ENCODE peak calls at places on chromosomes 6 and 20, in nine cellular contexts. One of them, this sample, is unnamed.

GRCh38 chr6:2940010-2940850 is 31.1 kb downstream of the SERPINB6 start:
- DNase-seq in ELF-1: no peak
- DNase-seq in RCC 7860: no peak
- DNase-seq in EL: no peak
- DNase-seq in thyroid gland: no peak
- DNase-seq in effector memory CD4-positive, alpha-beta T cell: peak
- DNase-seq in gastrocnemius medialis: no peak
- DNase-seq in NCI-H1417: no peak
- DNase-seq in NCI-H345: no peak
- DNase-seq in this sample: no peak

GRCh38 chr6:150293423-150294280 is 75.2 kb upstream of the IYD start:
- DNase-seq in ELF-1: no peak
- DNase-seq in RCC 7860: peak
- DNase-seq in EL: peak
- DNase-seq in thyroid gland: peak
- DNase-seq in effector memory CD4-positive, alpha-beta T cell: no peak
- DNase-seq in gastrocnemius medialis: no peak
- DNase-seq in NCI-H1417: no peak
- DNase-seq in NCI-H345: no peak
- DNase-seq in this sample: no peak

GRCh38 chr20:17835941-17836861 is 132.4 kb downstream of the SNX5 start:
- DNase-seq in ELF-1: peak
- DNase-seq in RCC 7860: no peak
- DNase-seq in EL: peak
- DNase-seq in thyroid gland: peak
- DNase-seq in effector memory CD4-positive, alpha-beta T cell: no peak
- DNase-seq in gastrocnemius medialis: peak
- DNase-seq in NCI-H1417: no peak
- DNase-seq in NCI-H345: no peak
- DNase-seq in this sample: no peak

GRCh38 chr6:44053760-44054556 is 73.3 kb downstream of the MRPL14 start:
- DNase-seq in ELF-1: peak
- DNase-seq in RCC 7860: peak
- DNase-seq in EL: peak
- DNase-seq in thyroid gland: no peak
- DNase-seq in effector memory CD4-positive, alpha-beta T cell: no peak
- DNase-seq in gastrocnemius medialis: no peak
- DNase-seq in NCI-H1417: no peak
- DNase-seq in NCI-H345: no peak
- DNase-seq in this sample: no peak

GRCh38 chr6:47392251-47392650 is 82.5 kb upstream of the TNFRSF21 start:
- DNase-seq in ELF-1: peak
- DNase-seq in RCC 7860: no peak
- DNase-seq in EL: no peak
- DNase-seq in thyroid gland: no peak
- DNase-seq in effector memory CD4-positive, alpha-beta T cell: no peak
- DNase-seq in gastrocnemius medialis: no peak
- DNase-seq in NCI-H1417: no peak
- DNase-seq in NCI-H345: no peak
- DNase-seq in this sample: no peak

GRCh38 chr6:17962436-17963031 is 24.9 kb downstream of the KIF13A start:
- DNase-seq in ELF-1: peak
- DNase-seq in RCC 7860: peak
- DNase-seq in EL: peak
- DNase-seq in thyroid gland: no peak
- DNase-seq in effector memory CD4-positive, alpha-beta T cell: no peak
- DNase-seq in gastrocnemius medialis: peak
- DNase-seq in NCI-H1417: no peak
- DNase-seq in NCI-H345: no peak
- DNase-seq in this sample: no peak

GRCh38 chr20:22412977-22413868 is 171.1 kb downstream of the FOXA2 start:
- DNase-seq in ELF-1: no peak
- DNase-seq in RCC 7860: no peak
- DNase-seq in EL: no peak
- DNase-seq in thyroid gland: no peak
- DNase-seq in effector memory CD4-positive, alpha-beta T cell: no peak
- DNase-seq in gastrocnemius medialis: no peak
- DNase-seq in NCI-H1417: no peak
- DNase-seq in NCI-H345: no peak
- DNase-seq in this sample: no peak

GRCh38 chr6:110255356-110255755 is 75.1 kb downstream of the CDC40 start:
- DNase-seq in ELF-1: peak
- DNase-seq in RCC 7860: no peak
- DNase-seq in EL: peak
- DNase-seq in thyroid gland: peak
- DNase-seq in effector memory CD4-positive, alpha-beta T cell: no peak
- DNase-seq in gastrocnemius medialis: no peak
- DNase-seq in NCI-H1417: no peak
- DNase-seq in NCI-H345: no peak
- DNase-seq in this sample: no peak

GRCh38 chr6:116370328-116370716 is 425 bp upstream of the DSE start:
- DNase-seq in ELF-1: peak
- DNase-seq in RCC 7860: no peak
- DNase-seq in EL: no peak
- DNase-seq in thyroid gland: no peak
- DNase-seq in effector memory CD4-positive, alpha-beta T cell: no peak
- DNase-seq in gastrocnemius medialis: no peak
- DNase-seq in NCI-H1417: no peak
- DNase-seq in NCI-H345: no peak
- DNase-seq in this sample: no peak

GRCh38 chr20:23027721-23028120 is 7.4 kb upstream of the SSTR4 start:
- DNase-seq in ELF-1: no peak
- DNase-seq in RCC 7860: no peak
- DNase-seq in EL: no peak
- DNase-seq in thyroid gland: no peak
- DNase-seq in effector memory CD4-positive, alpha-beta T cell: no peak
- DNase-seq in gastrocnemius medialis: no peak
- DNase-seq in NCI-H1417: no peak
- DNase-seq in NCI-H345: no peak
- DNase-seq in this sample: no peak

GRCh38 chr6:73515204-73516101 is 5.4 kb downstream of the EEF1A1 start:
- DNase-seq in ELF-1: peak
- DNase-seq in RCC 7860: peak
- DNase-seq in EL: peak
- DNase-seq in thyroid gland: peak
- DNase-seq in effector memory CD4-positive, alpha-beta T cell: peak
- DNase-seq in gastrocnemius medialis: peak
- DNase-seq in NCI-H1417: peak
- DNase-seq in NCI-H345: peak
- DNase-seq in this sample: peak

GRCh38 chr20:3889489-3890409 is 562 bp downstream of the PANK2 start:
- DNase-seq in ELF-1: no peak
- DNase-seq in RCC 7860: no peak
- DNase-seq in EL: peak
- DNase-seq in thyroid gland: peak
- DNase-seq in effector memory CD4-positive, alpha-beta T cell: peak
- DNase-seq in gastrocnemius medialis: peak
- DNase-seq in NCI-H1417: peak
- DNase-seq in NCI-H345: peak
- DNase-seq in this sample: no peak

GRCh38 chr20:24160563-24161355 is 172.2 kb upstream of the GGTLC1 start:
- DNase-seq in ELF-1: peak
- DNase-seq in RCC 7860: no peak
- DNase-seq in EL: peak
- DNase-seq in thyroid gland: peak
- DNase-seq in effector memory CD4-positive, alpha-beta T cell: no peak
- DNase-seq in gastrocnemius medialis: no peak
- DNase-seq in NCI-H1417: peak
- DNase-seq in NCI-H345: peak
- DNase-seq in this sample: peak

GRCh38 chr6:139133272-139133671 is 1.6 kb upstream of the HECA start:
- DNase-seq in ELF-1: no peak
- DNase-seq in RCC 7860: no peak
- DNase-seq in EL: peak
- DNase-seq in thyroid gland: no peak
- DNase-seq in effector memory CD4-positive, alpha-beta T cell: no peak
- DNase-seq in gastrocnemius medialis: no peak
- DNase-seq in NCI-H1417: no peak
- DNase-seq in NCI-H345: no peak
- DNase-seq in this sample: no peak

GRCh38 chr6:36839819-36840379 is 655 bp upstream of the CPNE5 start:
- DNase-seq in ELF-1: no peak
- DNase-seq in RCC 7860: no peak
- DNase-seq in EL: peak
- DNase-seq in thyroid gland: peak
- DNase-seq in effector memory CD4-positive, alpha-beta T cell: no peak
- DNase-seq in gastrocnemius medialis: no peak
- DNase-seq in NCI-H1417: peak
- DNase-seq in NCI-H345: peak
- DNase-seq in this sample: no peak

GRCh38 chr6:474454-475185 is 83.1 kb downstream of the IRF4 start:
- DNase-seq in ELF-1: peak
- DNase-seq in RCC 7860: no peak
- DNase-seq in EL: peak
- DNase-seq in thyroid gland: peak
- DNase-seq in effector memory CD4-positive, alpha-beta T cell: peak
- DNase-seq in gastrocnemius medialis: no peak
- DNase-seq in NCI-H1417: peak
- DNase-seq in NCI-H345: no peak
- DNase-seq in this sample: no peak

GRCh38 chr20:41287327-41287726 is 30.2 kb downstream of the ZHX3 start:
- DNase-seq in ELF-1: no peak
- DNase-seq in RCC 7860: peak
- DNase-seq in EL: peak
- DNase-seq in thyroid gland: no peak
- DNase-seq in effector memory CD4-positive, alpha-beta T cell: no peak
- DNase-seq in gastrocnemius medialis: no peak
- DNase-seq in NCI-H1417: no peak
- DNase-seq in NCI-H345: no peak
- DNase-seq in this sample: no peak

GRCh38 chr20:36153754-36154695 is 515 bp upstream of the EPB41L1 start:
- DNase-seq in ELF-1: peak
- DNase-seq in RCC 7860: no peak
- DNase-seq in EL: peak
- DNase-seq in thyroid gland: peak
- DNase-seq in effector memory CD4-positive, alpha-beta T cell: no peak
- DNase-seq in gastrocnemius medialis: peak
- DNase-seq in NCI-H1417: peak
- DNase-seq in NCI-H345: peak
- DNase-seq in this sample: peak

GRCh38 chr20:17835240-17835940 is 133.2 kb downstream of the SNX5 start:
- DNase-seq in ELF-1: peak
- DNase-seq in RCC 7860: peak
- DNase-seq in EL: peak
- DNase-seq in thyroid gland: no peak
- DNase-seq in effector memory CD4-positive, alpha-beta T cell: no peak
- DNase-seq in gastrocnemius medialis: peak
- DNase-seq in NCI-H1417: no peak
- DNase-seq in NCI-H345: no peak
- DNase-seq in this sample: no peak

GRCh38 chr20:59994697-59995122 is 36.5 kb downstream of the CDH26 start:
- DNase-seq in ELF-1: peak
- DNase-seq in RCC 7860: no peak
- DNase-seq in EL: peak
- DNase-seq in thyroid gland: peak
- DNase-seq in effector memory CD4-positive, alpha-beta T cell: no peak
- DNase-seq in gastrocnemius medialis: no peak
- DNase-seq in NCI-H1417: no peak
- DNase-seq in NCI-H345: no peak
- DNase-seq in this sample: peak

GRCh38 chr20:21184810-21185209 is 58.9 kb downstream of the KIZ start:
- DNase-seq in ELF-1: no peak
- DNase-seq in RCC 7860: peak
- DNase-seq in EL: peak
- DNase-seq in thyroid gland: peak
- DNase-seq in effector memory CD4-positive, alpha-beta T cell: no peak
- DNase-seq in gastrocnemius medialis: no peak
- DNase-seq in NCI-H1417: no peak
- DNase-seq in NCI-H345: no peak
- DNase-seq in this sample: no peak

GRCh38 chr6:159540152-159540551 is 152.9 kb downstream of the SOD2 start:
- DNase-seq in ELF-1: peak
- DNase-seq in RCC 7860: no peak
- DNase-seq in EL: no peak
- DNase-seq in thyroid gland: no peak
- DNase-seq in effector memory CD4-positive, alpha-beta T cell: no peak
- DNase-seq in gastrocnemius medialis: no peak
- DNase-seq in NCI-H1417: no peak
- DNase-seq in NCI-H345: no peak
- DNase-seq in this sample: no peak

GRCh38 chr6:63804381-63804956 is 168.9 kb downstream of the PHF3 start:
- DNase-seq in ELF-1: peak
- DNase-seq in RCC 7860: peak
- DNase-seq in EL: peak
- DNase-seq in thyroid gland: no peak
- DNase-seq in effector memory CD4-positive, alpha-beta T cell: no peak
- DNase-seq in gastrocnemius medialis: no peak
- DNase-seq in NCI-H1417: no peak
- DNase-seq in NCI-H345: no peak
- DNase-seq in this sample: no peak

GRCh38 chr6:27250955-27251671 is 3.6 kb downstream of the PRSS16 start:
- DNase-seq in ELF-1: peak
- DNase-seq in RCC 7860: peak
- DNase-seq in EL: peak
- DNase-seq in thyroid gland: peak
- DNase-seq in effector memory CD4-positive, alpha-beta T cell: peak
- DNase-seq in gastrocnemius medialis: no peak
- DNase-seq in NCI-H1417: peak
- DNase-seq in NCI-H345: peak
- DNase-seq in this sample: peak

GRCh38 chr6:35955521-35955920 is 34.6 kb upstream of the SRPK1 start:
- DNase-seq in ELF-1: no peak
- DNase-seq in RCC 7860: no peak
- DNase-seq in EL: no peak
- DNase-seq in thyroid gland: no peak
- DNase-seq in effector memory CD4-positive, alpha-beta T cell: no peak
- DNase-seq in gastrocnemius medialis: no peak
- DNase-seq in NCI-H1417: no peak
- DNase-seq in NCI-H345: no peak
- DNase-seq in this sample: no peak

GRCh38 chr6:48747040-48747439 is 636.0 kb upstream of the PTCHD4 start:
- DNase-seq in ELF-1: no peak
- DNase-seq in RCC 7860: no peak
- DNase-seq in EL: peak
- DNase-seq in thyroid gland: no peak
- DNase-seq in effector memory CD4-positive, alpha-beta T cell: no peak
- DNase-seq in gastrocnemius medialis: no peak
- DNase-seq in NCI-H1417: no peak
- DNase-seq in NCI-H345: no peak
- DNase-seq in this sample: no peak

GRCh38 chr6:21826460-21826859 is 232.9 kb downstream of the SOX4 start:
- DNase-seq in ELF-1: no peak
- DNase-seq in RCC 7860: no peak
- DNase-seq in EL: no peak
- DNase-seq in thyroid gland: peak
- DNase-seq in effector memory CD4-positive, alpha-beta T cell: no peak
- DNase-seq in gastrocnemius medialis: no peak
- DNase-seq in NCI-H1417: no peak
- DNase-seq in NCI-H345: no peak
- DNase-seq in this sample: no peak

GRCh38 chr20:15359056-15359455 is 1021.6 kb upstream of the FLRT3 start:
- DNase-seq in ELF-1: no peak
- DNase-seq in RCC 7860: peak
- DNase-seq in EL: peak
- DNase-seq in thyroid gland: no peak
- DNase-seq in effector memory CD4-positive, alpha-beta T cell: no peak
- DNase-seq in gastrocnemius medialis: no peak
- DNase-seq in NCI-H1417: no peak
- DNase-seq in NCI-H345: no peak
- DNase-seq in this sample: no peak

GRCh38 chr6:14273196-14273595 is 155.6 kb downstream of the CD83 start:
- DNase-seq in ELF-1: peak
- DNase-seq in RCC 7860: no peak
- DNase-seq in EL: no peak
- DNase-seq in thyroid gland: no peak
- DNase-seq in effector memory CD4-positive, alpha-beta T cell: no peak
- DNase-seq in gastrocnemius medialis: no peak
- DNase-seq in NCI-H1417: no peak
- DNase-seq in NCI-H345: no peak
- DNase-seq in this sample: no peak

GRCh38 chr20:40562031-40562430 is 127.0 kb downstream of the MAFB start:
- DNase-seq in ELF-1: no peak
- DNase-seq in RCC 7860: peak
- DNase-seq in EL: peak
- DNase-seq in thyroid gland: no peak
- DNase-seq in effector memory CD4-positive, alpha-beta T cell: no peak
- DNase-seq in gastrocnemius medialis: no peak
- DNase-seq in NCI-H1417: no peak
- DNase-seq in NCI-H345: no peak
- DNase-seq in this sample: no peak

GRCh38 chr6:41707565-41708200 is 27.7 kb downstream of the TFEB start:
- DNase-seq in ELF-1: no peak
- DNase-seq in RCC 7860: no peak
- DNase-seq in EL: no peak
- DNase-seq in thyroid gland: no peak
- DNase-seq in effector memory CD4-positive, alpha-beta T cell: peak
- DNase-seq in gastrocnemius medialis: peak
- DNase-seq in NCI-H1417: no peak
- DNase-seq in NCI-H345: no peak
- DNase-seq in this sample: no peak